ENCODE peak calls at places on chromosomes 5 and 9, in six cellular contexts. Z is lower leg skin, I is adrenal gland, E is A549, X is prostate gland, D is IMR-90. N is an unnamed sample.

GRCh38 chr5:72940082-72940481 is 15.8 kb upstream of the FCHO2 start:
- DNase-seq in Z (peak), I (no peak), E (no peak), X (no peak), D (no peak), N (no peak)

GRCh38 chr5:180816608-180817534 is 14.3 kb upstream of the MGAT1 start:
- DNase-seq in Z (no peak), I (peak), E (no peak), X (no peak), D (peak), N (no peak)

GRCh38 chr9:107613314-107613713 is 123.7 kb upstream of the KLF4 start:
- DNase-seq in Z (no peak), I (no peak), E (no peak), X (no peak), D (no peak), N (peak)

GRCh38 chr5:75668348-75668895 is 48.8 kb downstream of the POC5 start:
- DNase-seq in Z (no peak), I (no peak), E (no peak), X (no peak), D (no peak), N (no peak)

GRCh38 chr9:98142182-98142924 is 23.3 kb upstream of the TRIM14 start:
- DNase-seq in Z (no peak), I (peak), E (no peak), X (peak), D (no peak), N (peak)

GRCh38 chr9:132150256-132150655 is 11.6 kb upstream of the NTNG2 start:
- DNase-seq in Z (no peak), I (no peak), E (no peak), X (no peak), D (no peak), N (no peak)

GRCh38 chr9:97632406-97632991 is 669 bp downstream of the TSTD2 start:
- DNase-seq in Z (no peak), I (no peak), E (no peak), X (peak), D (peak), N (peak)

GRCh38 chr9:117957267-117957666 is 253.1 kb downstream of the TLR4 start:
- DNase-seq in Z (no peak), I (no peak), E (no peak), X (peak), D (no peak), N (no peak)

GRCh38 chr5:57687641-57688040 is 205.0 kb upstream of the ACTBL2 start:
- DNase-seq in Z (no peak), I (no peak), E (no peak), X (no peak), D (no peak), N (no peak)

GRCh38 chr9:70367305-70367930 is 47.0 kb downstream of the KLF9 start:
- DNase-seq in Z (no peak), I (no peak), E (no peak), X (no peak), D (no peak), N (no peak)

GRCh38 chr9:91243029-91243428 is 118.7 kb downstream of the AUH start:
- DNase-seq in Z (no peak), I (no peak), E (no peak), X (no peak), D (no peak), N (no peak)

DNA sequence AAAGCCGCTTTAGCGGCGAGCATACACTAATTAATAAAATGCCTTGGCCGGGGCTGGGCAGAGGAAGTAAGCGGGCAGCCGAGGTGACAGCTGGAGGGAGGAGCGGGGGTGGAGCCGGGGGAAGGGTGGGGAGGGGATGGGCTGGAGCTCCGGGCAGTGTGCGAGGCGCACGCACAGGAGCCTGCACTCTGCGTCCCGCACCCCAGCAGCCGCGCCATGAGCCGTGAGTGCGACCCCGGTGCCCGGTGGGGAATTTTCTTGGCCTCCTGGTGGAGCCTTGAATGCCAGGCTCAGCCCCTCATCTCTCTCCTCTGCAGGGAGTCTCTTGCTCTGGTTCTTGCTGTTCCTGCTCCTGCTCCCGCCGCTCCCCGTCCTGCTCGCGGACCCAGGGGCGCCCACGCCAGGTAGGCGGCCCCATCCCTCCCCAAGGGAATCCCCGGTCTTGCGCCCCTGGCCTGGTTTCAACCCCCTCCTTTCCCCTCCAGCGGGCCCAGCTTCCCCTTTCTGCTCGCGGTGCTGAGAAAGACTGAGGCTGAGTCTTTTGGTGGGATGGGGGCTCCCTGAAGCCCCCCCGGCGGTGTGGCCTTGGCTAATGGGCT is at the start of gene PTGS1:
- DNase-seq in Z (no peak), I (peak), E (no peak), X (no peak), D (peak), N (peak)
- TF ChIP-seq POLR2A in Z (no peak), I (no peak), E (no peak), X (no peak), D (no peak), N (no peak)

GRCh38 chr5:119268387-119269060 is 87.3 kb upstream of the TNFAIP8 start:
- DNase-seq in Z (peak), I (peak), E (peak), X (peak), D (peak), N (peak)
- TF ChIP-seq POLR2A in Z (no peak), I (peak), E (peak), X (peak), D (peak), N (peak)

GRCh38 chr9:74948897-74949296 is 3.8 kb downstream of the C9orf40 start:
- DNase-seq in Z (no peak), I (no peak), E (no peak), X (no peak), D (no peak), N (no peak)
- TF ChIP-seq POLR2A in Z (no peak), I (no peak), E (no peak), X (no peak), D (no peak), N (no peak)

GRCh38 chr9:127244609-127245601 is 19.7 kb upstream of the GARNL3 start:
- DNase-seq in Z (peak), I (peak), E (peak), X (peak), D (peak), N (peak)
- TF ChIP-seq POLR2A in Z (no peak), I (peak), E (peak), X (peak), D (peak), N (peak)

DNA sequence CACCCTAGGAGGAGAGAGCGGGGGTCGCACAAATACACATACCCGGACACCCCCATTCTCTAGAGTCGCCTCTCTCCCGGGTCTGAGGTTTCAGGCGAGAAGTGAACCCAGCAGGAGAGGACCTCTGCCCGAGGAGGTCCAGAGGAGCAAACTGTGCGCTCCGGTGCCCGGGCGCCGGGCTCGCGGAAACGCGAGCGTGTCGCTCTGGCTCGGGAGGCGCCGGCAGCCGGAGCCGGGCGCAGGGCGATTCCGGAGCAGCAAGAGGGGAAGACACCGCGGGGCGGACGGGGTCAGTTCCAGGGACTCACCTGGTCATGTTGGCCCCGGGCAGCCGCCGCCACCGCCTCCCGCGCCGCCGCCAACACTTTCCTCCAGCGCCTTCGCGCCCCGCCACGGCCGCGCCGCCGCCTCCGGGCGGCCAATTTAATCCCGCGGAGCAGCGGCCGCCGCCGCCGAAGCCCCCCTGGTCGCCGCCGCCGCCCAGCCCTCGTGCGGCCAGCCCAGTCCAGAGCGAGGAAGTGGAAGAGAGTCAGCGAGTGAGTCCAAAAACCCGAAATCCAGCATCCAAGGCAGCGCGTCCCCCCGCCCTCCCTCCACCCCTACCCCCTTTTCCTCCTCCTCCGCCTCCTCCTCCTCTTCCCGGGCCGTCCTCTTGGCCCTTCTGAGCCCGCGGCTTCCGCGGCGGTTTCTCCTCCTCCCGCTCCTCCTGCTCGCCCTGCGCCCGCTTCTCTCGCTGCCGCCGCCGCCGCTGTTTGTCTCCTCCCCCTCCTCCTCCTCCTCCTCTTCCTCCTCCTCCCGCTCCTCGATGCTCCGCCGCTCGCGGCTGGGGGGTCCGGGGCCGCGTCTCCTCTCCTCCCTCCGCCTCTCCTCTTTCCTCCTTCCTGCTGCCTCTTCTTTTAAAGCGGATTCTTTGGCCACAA is 1058.0 kb upstream of the DMAC1 start:
- DNase-seq in Z (no peak), I (peak), E (no peak), X (peak), D (no peak), N (no peak)
- TF ChIP-seq POLR2A in Z (no peak), I (no peak), E (no peak), X (no peak), D (no peak), N (peak)